ENCODE peak calls at places on chromosomes 6 and 20, in eight cellular contexts. C is OCI-LY7; E is A673; P is lower lobe of right lung; Y is tibial artery; V is CD4-positive, alpha-beta memory T cell; G is cardiac muscle cell; D is kidney. W is an unnamed sample.
A peak's percentile ranks its signal among the peaks of the same experiment; 100 is the strongest.

GRCh38 chr6:158654498-158654897 is 4.6 kb downstream of the SYTL3 start:
- DNase-seq in C (no peak), E (no peak), P (peak; percentile 80), Y (peak; percentile 78), V (no peak), G (peak; percentile 88), D (peak; percentile 90), W (no peak)

GRCh38 chr6:106119526-106119925 is 33.4 kb downstream of the PRDM1 start:
- DNase-seq in C (no peak), E (no peak), P (peak; percentile 75), Y (no peak), V (no peak), G (no peak), D (no peak), W (no peak)

GRCh38 chr20:5636127-5636520 is 114.1 kb upstream of the SHLD1 start:
- DNase-seq in C (no peak), E (no peak), P (no peak), Y (no peak), V (no peak), G (no peak), D (no peak), W (no peak)

GRCh38 chr20:58694241-58695083 is 1.9 kb downstream of the NPEPL1 start:
- DNase-seq in C (no peak), E (no peak), P (no peak), Y (no peak), V (no peak), G (no peak), D (peak; percentile 74), W (no peak)

GRCh38 chr20:19351542-19351941 is 139.1 kb downstream of the SLC24A3 start:
- DNase-seq in C (no peak), E (no peak), P (no peak), Y (no peak), V (no peak), G (no peak), D (no peak), W (no peak)

GRCh38 chr6:17525637-17526036 is 74.5 kb upstream of the FAM8A1 start:
- DNase-seq in C (no peak), E (no peak), P (no peak), Y (peak; percentile 21), V (no peak), G (no peak), D (no peak), W (no peak)

GRCh38 chr6:139940741-139941712 is 566.6 kb upstream of the CITED2 start:
- DNase-seq in C (no peak), E (no peak), P (no peak), Y (no peak), V (no peak), G (peak; percentile 76), D (no peak), W (no peak)

GRCh38 chr6:98695076-98695816 is 139.1 kb upstream of the POU3F2 start:
- DNase-seq in C (no peak), E (no peak), P (no peak), Y (no peak), V (no peak), G (no peak), D (no peak), W (no peak)

GRCh38 chr20:53399592-53400335 is 193.9 kb downstream of the ZNF217 start:
- DNase-seq in C (no peak), E (no peak), P (peak; percentile 73), Y (no peak), V (no peak), G (no peak), D (no peak), W (no peak)

GRCh38 chr6:29792123-29793035 is 35.2 kb upstream of the HLA-G start:
- DNase-seq in C (no peak), E (peak; percentile 24), P (peak; percentile 88), Y (peak; percentile 61), V (peak; percentile 87), G (peak; percentile 34), D (peak; percentile 91), W (peak; percentile 74)

GRCh38 chr6:110741517-110741916 is 73.8 kb downstream of the CDK19 start:
- DNase-seq in C (no peak), E (no peak), P (no peak), Y (no peak), V (no peak), G (no peak), D (no peak), W (no peak)

GRCh38 chr6:125991653-125992052 is 5.3 kb downstream of the TRMT11 start:
- DNase-seq in C (no peak), E (no peak), P (no peak), Y (no peak), V (no peak), G (no peak), D (no peak), W (no peak)

GRCh38 chr6:56263586-56264295 is 16.4 kb upstream of the COL21A1 start:
- DNase-seq in C (no peak), E (no peak), P (no peak), Y (no peak), V (no peak), G (no peak), D (no peak), W (no peak)

GRCh38 chr6:56270812-56271441 is 23.5 kb upstream of the COL21A1 start:
- DNase-seq in C (no peak), E (no peak), P (no peak), Y (no peak), V (no peak), G (no peak), D (no peak), W (no peak)

GRCh38 chr6:56266011-56266410 is 18.6 kb upstream of the COL21A1 start:
- DNase-seq in C (no peak), E (no peak), P (no peak), Y (no peak), V (no peak), G (no peak), D (no peak), W (no peak)

DNA sequence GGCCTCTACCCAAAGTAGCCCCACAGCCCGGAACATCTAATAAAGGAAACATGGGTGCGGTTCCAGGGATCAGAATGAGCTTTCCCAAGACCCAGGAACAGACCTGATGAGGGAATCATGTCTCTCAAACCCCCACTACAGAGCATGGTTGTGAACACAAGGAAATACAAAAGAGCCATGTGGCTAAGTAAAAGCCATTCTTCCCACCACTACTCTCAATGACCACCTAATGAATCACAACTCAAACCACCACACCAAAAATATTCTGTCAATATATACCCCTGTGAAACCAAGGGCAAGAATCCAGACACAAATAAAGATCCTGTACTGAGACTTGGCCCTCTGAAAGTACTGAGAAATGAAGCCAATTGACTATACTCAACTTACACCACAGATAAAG is 20.9 kb upstream of the COL21A1 start:
- DNase-seq in C (no peak), E (no peak), P (no peak), Y (no peak), V (no peak), G (no peak), D (no peak), W (no peak)
- H3K4me1 ChIP-seq in C (no peaks in the 10 kb centered on the region), E (peaks cover 11% of the 10 kb centered on the region), P (no peaks in the 10 kb centered on the region), Y (no peaks in the 10 kb centered on the region), V (no peaks in the 10 kb centered on the region), G (no peaks in the 10 kb centered on the region), D (no peaks in the 10 kb centered on the region), W (no peaks in the 10 kb centered on the region)

DNA sequence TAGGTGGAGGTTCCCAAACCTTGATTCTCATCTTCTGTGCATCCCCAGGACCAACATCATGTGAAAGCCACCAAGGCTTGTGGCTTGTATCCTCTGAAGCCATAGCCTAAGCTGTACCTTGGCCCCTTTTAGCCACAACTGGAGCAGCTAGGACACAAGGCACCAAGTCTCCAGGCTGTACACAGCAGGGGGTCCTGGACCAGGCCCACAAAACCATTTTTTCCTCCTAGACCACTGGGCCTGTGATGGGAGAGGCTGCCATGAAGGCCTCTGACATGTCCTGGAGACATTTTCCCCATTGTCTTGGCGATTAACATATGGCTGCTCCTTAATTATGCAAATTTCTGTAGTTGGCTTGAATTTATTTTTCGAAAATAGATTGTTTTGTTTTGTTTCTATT is 114.8 kb upstream of the LAMA2 start:
- DNase-seq in C (no peak), E (no peak), P (no peak), Y (no peak), V (no peak), G (no peak), D (no peak), W (no peak)
- H3K4me3 ChIP-seq in C (no peak overlapping the region), E (no peak overlapping the region), P (no peak overlapping the region), Y (no peak overlapping the region), V (no peak overlapping the region), G (no peak overlapping the region), D (no peak overlapping the region), W (no peak overlapping the region)

DNA sequence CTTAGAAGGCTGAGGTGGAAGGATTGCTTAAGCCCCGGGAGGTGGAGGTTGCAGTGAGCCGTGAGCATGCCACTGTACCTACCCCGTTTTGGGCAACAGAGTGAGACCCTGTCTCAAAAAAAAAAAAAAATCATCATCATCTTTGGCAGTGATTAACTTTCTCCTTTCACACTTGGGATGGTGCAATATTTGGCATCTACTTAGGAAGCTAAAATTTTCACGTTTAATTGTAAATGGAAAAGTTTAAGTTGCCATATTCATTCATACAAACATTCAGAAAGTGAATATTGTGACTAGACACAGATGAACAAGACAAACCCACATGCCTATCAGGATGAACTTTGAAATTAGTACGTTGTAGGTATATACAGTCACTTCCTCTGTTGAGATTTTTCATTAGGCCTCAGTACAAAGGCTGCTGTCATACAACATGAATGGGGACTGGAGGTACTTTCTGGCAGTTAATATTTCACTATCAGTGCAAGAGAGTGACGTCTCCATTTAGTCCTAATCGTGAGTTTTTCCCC is 10.3 kb downstream of the TOP1 start:
- DNase-seq in C (no peak), E (no peak), P (no peak), Y (no peak), V (no peak), G (no peak), D (no peak), W (no peak)
- H3K4me1 ChIP-seq in C (peaks cover 33% of the 10 kb centered on the region), E (peaks cover 13% of the 10 kb centered on the region), P (peaks cover 28% of the 10 kb centered on the region), Y (peaks cover 49% of the 10 kb centered on the region), V (peaks cover 100% of the 10 kb centered on the region), G (no peaks in the 10 kb centered on the region), D (peaks cover 4% of the 10 kb centered on the region), W (peaks cover 79% of the 10 kb centered on the region)

GRCh38 chr6:1619106-1619665 is 9.5 kb downstream of the FOXC1 start:
- DNase-seq in C (no peak), E (no peak), P (no peak), Y (no peak), V (no peak), G (no peak), D (peak; percentile 72), W (no peak)
- H3K4me3 ChIP-seq in C (no peak overlapping the region), E (no peak overlapping the region), P (no peak overlapping the region), Y (peak overlapping the region; percentile 93), V (no peak overlapping the region), G (no peak overlapping the region), D (peak overlapping the region; percentile 32), W (no peak overlapping the region)